ENCODE peak calls at places on chromosomes 11 and 22, in six cellular contexts. N is mammary epithelial cell; L is kidney glomerular epithelial cell; M is activated naive CD4-positive, alpha-beta T cell treated with Interleukin-2 at 50 U/mL for 16 hours; D is iPS-NIHi11; T is anterior cingulate cortex. V is an unnamed sample.

GRCh38 chr11:116953525-116954284 is 116.3 kb upstream of the APOA1 start:
- DNase-seq in N (no peak), L (no peak), M (no peak), D (no peak), T (no peak), V (no peak)

GRCh38 chr11:123429851-123430735 is at the start of gene GRAMD1B:
- DNase-seq in N (no peak), L (no peak), M (peak), D (peak), T (no peak), V (peak)

GRCh38 chr22:43993072-43993760 is 30.9 kb upstream of the PARVB start:
- DNase-seq in N (peak), L (peak), M (peak), D (peak), T (no peak), V (peak)

GRCh38 chr11:19779740-19780139 is 67.1 kb downstream of the NAV2 start:
- DNase-seq in N (no peak), L (no peak), M (no peak), D (no peak), T (no peak), V (no peak)

GRCh38 chr11:61893981-61894380 is 2.6 kb upstream of the FADS3 start:
- DNase-seq in N (no peak), L (no peak), M (no peak), D (no peak), T (no peak), V (no peak)

GRCh38 chr11:889686-890475 is 20.7 kb downstream of the CHID1 start:
- DNase-seq in N (no peak), L (no peak), M (no peak), D (no peak), T (no peak), V (no peak)

GRCh38 chr11:8389034-8389996 is 125.6 kb upstream of the LMO1 start:
- DNase-seq in N (no peak), L (no peak), M (no peak), D (no peak), T (peak), V (peak)

GRCh38 chr11:45262900-45263299 is 23.2 kb downstream of the SYT13 start:
- DNase-seq in N (no peak), L (no peak), M (no peak), D (no peak), T (no peak), V (no peak)

GRCh38 chr11:118744001-118744400 is 47.0 kb downstream of the DDX6 start:
- DNase-seq in N (no peak), L (no peak), M (no peak), D (no peak), T (no peak), V (no peak)

GRCh38 chr22:23219787-23220484 is 39.6 kb downstream of the BCR start:
- DNase-seq in N (peak), L (peak), M (peak), D (no peak), T (no peak), V (no peak)

GRCh38 chr11:81220166-81220895 is 1513.3 kb downstream of the FAM181B start:
- DNase-seq in N (no peak), L (no peak), M (no peak), D (no peak), T (no peak), V (no peak)

GRCh38 chr11:2256293-2256913 is 14.0 kb downstream of the ASCL2 start:
- DNase-seq in N (peak), L (no peak), M (no peak), D (no peak), T (no peak), V (peak)

GRCh38 chr22:43109921-43110443 is 568 bp upstream of the BIK start:
- DNase-seq in N (no peak), L (no peak), M (no peak), D (peak), T (no peak), V (no peak)

GRCh38 chr22:44359496-44360110 is 46.9 kb upstream of the SHISAL1 start:
- DNase-seq in N (no peak), L (no peak), M (no peak), D (no peak), T (no peak), V (no peak)

GRCh38 chr11:78061088-78061920 is 2.4 kb upstream of the THRSP start:
- DNase-seq in N (no peak), L (no peak), M (no peak), D (no peak), T (no peak), V (no peak)

GRCh38 chr11:3671334-3672254 is at the start of gene CHRNA10:
- DNase-seq in N (no peak), L (no peak), M (no peak), D (no peak), T (no peak), V (no peak)

GRCh38 chr11:47587733-47588326 is 1.4 kb downstream of the FAM180B start:
- DNase-seq in N (no peak), L (no peak), M (no peak), D (no peak), T (no peak), V (no peak)

GRCh38 chr11:132414451-132414850 is 1044.0 kb downstream of the NTM start:
- DNase-seq in N (no peak), L (no peak), M (no peak), D (no peak), T (no peak), V (no peak)

GRCh38 chr11:10876168-10876567 is 18.3 kb upstream of the ZBED5 start:
- DNase-seq in N (no peak), L (no peak), M (no peak), D (no peak), T (no peak), V (no peak)

GRCh38 chr11:23021287-23021863 is 161.1 kb upstream of the CCDC179 start:
- DNase-seq in N (no peak), L (peak), M (no peak), D (peak), T (no peak), V (no peak)

GRCh38 chr11:111526501-111526900 is 11.9 kb downstream of the HOATZ start:
- DNase-seq in N (peak), L (peak), M (no peak), D (no peak), T (no peak), V (no peak)

GRCh38 chr11:69637956-69638871 is 2.7 kb upstream of the CCND1 start:
- DNase-seq in N (peak), L (no peak), M (no peak), D (peak), T (no peak), V (peak)

GRCh38 chr11:96827164-96827563 is 437.4 kb downstream of the JRKL start:
- DNase-seq in N (no peak), L (peak), M (no peak), D (peak), T (no peak), V (no peak)

GRCh38 chr11:13010737-13011342 is 1.7 kb downstream of the RASSF10 start:
- DNase-seq in N (peak), L (peak), M (no peak), D (peak), T (peak), V (peak)

GRCh38 chr11:267491-267994 is 10.7 kb upstream of the NLRP6 start:
- DNase-seq in N (peak), L (no peak), M (peak), D (no peak), T (no peak), V (no peak)

GRCh38 chr11:55966391-55966790 is 3.4 kb downstream of the OR10AG1 start:
- DNase-seq in N (no peak), L (no peak), M (no peak), D (no peak), T (no peak), V (no peak)

GRCh38 chr11:117520201-117520600 is 192.5 kb downstream of the CEP164 start:
- DNase-seq in N (no peak), L (peak), M (no peak), D (no peak), T (no peak), V (no peak)

V was measured in ecto neural progenitor cell.